ENCODE peak calls at places on chromosome 1, in six cellular contexts. One of them, this sample, is unnamed.

GRCh38 chr1:200588698-200589097 is 31.9 kb downstream of the KIF14 start:
- DNase-seq in astrocyte: no peak
- DNase-seq in stomach: no peak
- DNase-seq in AG08396: no peak
- DNase-seq in NCI-H524 treated with DMSO at 0.1 percent for 48 hours: no peak
- DNase-seq in T-helper 9 cell: no peak
- DNase-seq in this sample: no peak

GRCh38 chr1:83998599-83999315 is at the start of gene TTLL7:
- DNase-seq in astrocyte: no peak
- DNase-seq in stomach: peak
- DNase-seq in AG08396: peak
- DNase-seq in NCI-H524 treated with DMSO at 0.1 percent for 48 hours: no peak
- DNase-seq in T-helper 9 cell: peak
- DNase-seq in this sample: peak

GRCh38 chr1:169968174-169968573 is 74.5 kb upstream of the SCYL3 start:
- DNase-seq in astrocyte: no peak
- DNase-seq in stomach: no peak
- DNase-seq in AG08396: no peak
- DNase-seq in NCI-H524 treated with DMSO at 0.1 percent for 48 hours: no peak
- DNase-seq in T-helper 9 cell: no peak
- DNase-seq in this sample: no peak

GRCh38 chr1:215497516-215497915 is 69.6 kb upstream of the KCTD3 start:
- DNase-seq in astrocyte: no peak
- DNase-seq in stomach: no peak
- DNase-seq in AG08396: no peak
- DNase-seq in NCI-H524 treated with DMSO at 0.1 percent for 48 hours: no peak
- DNase-seq in T-helper 9 cell: no peak
- DNase-seq in this sample: no peak

GRCh38 chr1:85628791-85629531 is 48.4 kb downstream of the CCN1 start:
- DNase-seq in astrocyte: peak
- DNase-seq in stomach: peak
- DNase-seq in AG08396: peak
- DNase-seq in NCI-H524 treated with DMSO at 0.1 percent for 48 hours: no peak
- DNase-seq in T-helper 9 cell: no peak
- DNase-seq in this sample: peak

GRCh38 chr1:196407358-196408041 is 200.7 kb downstream of the KCNT2 start:
- DNase-seq in astrocyte: peak
- DNase-seq in stomach: no peak
- DNase-seq in AG08396: peak
- DNase-seq in NCI-H524 treated with DMSO at 0.1 percent for 48 hours: no peak
- DNase-seq in T-helper 9 cell: no peak
- DNase-seq in this sample: no peak

GRCh38 chr1:109904105-109904817 is 6.4 kb upstream of the CSF1 start:
- DNase-seq in astrocyte: peak
- DNase-seq in stomach: peak
- DNase-seq in AG08396: no peak
- DNase-seq in NCI-H524 treated with DMSO at 0.1 percent for 48 hours: no peak
- DNase-seq in T-helper 9 cell: no peak
- DNase-seq in this sample: no peak

GRCh38 chr1:167375949-167376348 is 142.4 kb downstream of the CD247 start:
- DNase-seq in astrocyte: no peak
- DNase-seq in stomach: no peak
- DNase-seq in AG08396: no peak
- DNase-seq in NCI-H524 treated with DMSO at 0.1 percent for 48 hours: no peak
- DNase-seq in T-helper 9 cell: no peak
- DNase-seq in this sample: no peak

GRCh38 chr1:174114788-174115448 is 44.4 kb upstream of the RABGAP1L start:
- DNase-seq in astrocyte: peak
- DNase-seq in stomach: no peak
- DNase-seq in AG08396: peak
- DNase-seq in NCI-H524 treated with DMSO at 0.1 percent for 48 hours: peak
- DNase-seq in T-helper 9 cell: no peak
- DNase-seq in this sample: peak

GRCh38 chr1:6519491-6519934 is 28.0 kb upstream of the PLEKHG5 start:
- DNase-seq in astrocyte: peak
- DNase-seq in stomach: peak
- DNase-seq in AG08396: no peak
- DNase-seq in NCI-H524 treated with DMSO at 0.1 percent for 48 hours: no peak
- DNase-seq in T-helper 9 cell: no peak
- DNase-seq in this sample: no peak

GRCh38 chr1:201358596-201358995 is 18.9 kb downstream of the TNNT2 start:
- DNase-seq in astrocyte: no peak
- DNase-seq in stomach: no peak
- DNase-seq in AG08396: no peak
- DNase-seq in NCI-H524 treated with DMSO at 0.1 percent for 48 hours: no peak
- DNase-seq in T-helper 9 cell: no peak
- DNase-seq in this sample: no peak

GRCh38 chr1:107649023-107649422 is 316.0 kb downstream of the VAV3 start:
- DNase-seq in astrocyte: no peak
- DNase-seq in stomach: no peak
- DNase-seq in AG08396: no peak
- DNase-seq in NCI-H524 treated with DMSO at 0.1 percent for 48 hours: no peak
- DNase-seq in T-helper 9 cell: no peak
- DNase-seq in this sample: no peak

GRCh38 chr1:93322349-93322748 is 23.4 kb upstream of the DR1 start:
- DNase-seq in astrocyte: no peak
- DNase-seq in stomach: peak
- DNase-seq in AG08396: no peak
- DNase-seq in NCI-H524 treated with DMSO at 0.1 percent for 48 hours: no peak
- DNase-seq in T-helper 9 cell: no peak
- DNase-seq in this sample: no peak